ENCODE peak calls at places on chromosomes 2 and 18, in five cellular contexts. D is stimulated activated CD8-positive, alpha-beta memory T cell treated with anti-CD3 and anti-CD28 coated beads, Interleukin-15, amount 100 ng/mL, for 24 hours; X is H9; W is hypothalamus; V is hippocampal formation. N is an unnamed sample.

GRCh38 chr2:65728477-65729180 is 296.2 kb upstream of the SPRED2 start:
- DNase-seq in D (no peak), V (no peak), W (no peak), X (no peak), N (no peak)

GRCh38 chr2:46163031-46163430 is 134.2 kb upstream of the EPAS1 start:
- DNase-seq in D (no peak), V (no peak), X (no peak), W (no peak), N (no peak)

GRCh38 chr2:125746321-125746983 is 909.5 kb upstream of the GYPC start:
- DNase-seq in W (no peak), X (no peak), D (no peak), V (no peak), N (no peak)

GRCh38 chr18:64929026-64929425 is 780.1 kb upstream of the LINC00305 start:
- DNase-seq in W (no peak), X (no peak), V (no peak), D (no peak), N (no peak)

GRCh38 chr2:168849610-168850009 is 40.6 kb downstream of the SPC25 start:
- DNase-seq in V (no peak), X (peak), D (no peak), W (no peak), N (peak)

GRCh38 chr2:128941676-128942075 is 623.0 kb upstream of the HS6ST1 start:
- DNase-seq in W (no peak), V (no peak), D (no peak), X (no peak), N (no peak)

GRCh38 chr2:112161431-112162145 is 23.4 kb downstream of the FBLN7 start:
- DNase-seq in W (no peak), D (no peak), X (no peak), V (no peak), N (no peak)

GRCh38 chr18:9916067-9916684 is 2.4 kb downstream of the VAPA start:
- DNase-seq in V (no peak), X (no peak), D (no peak), W (no peak), N (peak)

GRCh38 chr18:22703883-22704626 is 229.1 kb upstream of the RBBP8 start:
- DNase-seq in X (no peak), D (no peak), W (no peak), V (peak), N (peak)

GRCh38 chr2:20013061-20013721 is 723 bp upstream of the MATN3 start:
- DNase-seq in W (no peak), D (no peak), X (peak), V (no peak), N (no peak)

GRCh38 chr18:74564012-74564411 is 29.7 kb downstream of the CNDP1 start:
- DNase-seq in X (no peak), D (no peak), V (no peak), W (no peak), N (no peak)

GRCh38 chr18:70280007-70280925 is 8.6 kb upstream of the SOCS6 start:
- DNase-seq in D (no peak), V (no peak), W (no peak), X (no peak), N (peak)

GRCh38 chr18:79569720-79570119 is 109.9 kb upstream of the CTDP1 start:
- DNase-seq in W (no peak), X (no peak), D (no peak), V (no peak), N (no peak)

GRCh38 chr2:43221660-43222471 is 4.5 kb downstream of the ZFP36L2 start:
- DNase-seq in D (peak), V (peak), X (peak), W (peak), N (peak)

GRCh38 chr2:69196327-69197117 is 183.5 kb downstream of the ANTXR1 start:
- DNase-seq in W (no peak), D (no peak), X (no peak), V (no peak), N (peak)

GRCh38 chr2:26577442-26578433 is 63.4 kb downstream of the CIB4 start:
- DNase-seq in D (peak), V (peak), X (peak), W (peak), N (peak)

GRCh38 chr2:240624011-240624949 is 1.0 kb upstream of the GPR35 start:
- DNase-seq in V (no peak), W (no peak), D (no peak), X (no peak), N (no peak)

GRCh38 chr2:36359006-36359580 is 3.5 kb downstream of the CRIM1 start:
- DNase-seq in W (no peak), V (peak), D (no peak), X (no peak), N (peak)

GRCh38 chr18:41767960-41768359 is 187.1 kb upstream of the PIK3C3 start:
- DNase-seq in V (no peak), X (no peak), W (no peak), D (no peak), N (peak)

GRCh38 chr2:127007652-127008051 is 99.3 kb downstream of the BIN1 start:
- DNase-seq in D (no peak), V (no peak), W (no peak), X (no peak), N (peak)

GRCh38 chr2:213246665-213247281 is 37.5 kb upstream of the SPAG16 start:
- DNase-seq in W (peak), X (no peak), V (peak), D (no peak), N (peak)

GRCh38 chr18:23689616-23690504 is 607 bp downstream of the LAMA3 start:
- DNase-seq in V (no peak), W (no peak), D (no peak), X (peak), N (no peak)

GRCh38 chr2:20666114-20666363 is 905 bp upstream of the GDF7 start:
- DNase-seq in V (no peak), D (no peak), X (no peak), W (no peak), N (peak)

GRCh38 chr2:135903650-135904049 is 27.4 kb upstream of the MCM6 start:
- DNase-seq in D (no peak), X (no peak), V (no peak), W (no peak), N (no peak)

GRCh38 chr2:105822186-105822585 is 77.5 kb downstream of the NCK2 start:
- DNase-seq in X (no peak), D (no peak), W (no peak), V (no peak), N (no peak)

GRCh38 chr2:148552675-148553331 is 91.7 kb upstream of the EPC2 start:
- DNase-seq in X (no peak), W (no peak), D (no peak), V (no peak), N (no peak)

GRCh38 chr18:24659837-24660720 is 199.6 kb downstream of the HRH4 start:
- DNase-seq in D (no peak), V (no peak), X (no peak), W (no peak), N (peak)

GRCh38 chr2:60707750-60708371 is 48.2 kb upstream of the PAPOLG start:
- DNase-seq in X (peak), W (no peak), D (no peak), V (peak), N (peak)

GRCh38 chr2:109187711-109188484 is 58.9 kb downstream of the SH3RF3 start:
- DNase-seq in V (no peak), D (no peak), W (no peak), X (no peak), N (no peak)

GRCh38 chr18:9707381-9708056 is 582 bp upstream of the RAB31 start:
- DNase-seq in X (no peak), V (no peak), D (no peak), W (no peak), N (peak)

GRCh38 chr2:143081616-143082015 is 47.6 kb upstream of the ARHGAP15 start:
- DNase-seq in W (no peak), V (no peak), D (no peak), X (no peak), N (peak)

GRCh38 chr2:120175000-120175581 is 48.1 kb downstream of the TMEM185B start:
- DNase-seq in D (no peak), V (peak), W (no peak), X (no peak), N (peak)

GRCh38 chr18:57792741-57793629 is 10.1 kb downstream of the ATP8B1 start:
- DNase-seq in X (no peak), W (no peak), V (no peak), D (no peak), N (peak)

GRCh38 chr2:219739866-219740440 is 112.5 kb downstream of the SLC4A3 start:
- DNase-seq in D (no peak), X (no peak), W (no peak), V (no peak), N (no peak)

GRCh38 chr2:172821370-172822338 is 86.0 kb downstream of the RAPGEF4 start:
- DNase-seq in V (no peak), W (no peak), X (no peak), D (no peak), N (no peak)

GRCh38 chr2:168134485-168134884 is 112.9 kb downstream of the STK39 start:
- DNase-seq in X (no peak), W (no peak), D (no peak), V (no peak), N (no peak)

GRCh38 chr2:147214900-147215299 is 629.9 kb upstream of the ACVR2A start:
- DNase-seq in D (no peak), X (no peak), V (no peak), W (no peak), N (no peak)

GRCh38 chr2:209426432-209426831 is 2.6 kb downstream of the MAP2 start:
- DNase-seq in D (no peak), W (no peak), V (no peak), X (peak), N (no peak)

GRCh38 chr2:36146765-36147164 is 208.8 kb upstream of the CRIM1 start:
- DNase-seq in W (no peak), X (no peak), V (no peak), D (no peak), N (no peak)